ENCODE peak calls at places on chromosomes 6 and 20, in five cellular contexts. One of them, this sample, is unnamed.

GRCh38 chr6:39215640-39216158 is 13.6 kb downstream of the KCNK5 start:
- DNase-seq in GM23248: no peak
- DNase-seq in stomach: no peak
- DNase-seq in skeletal muscle cell: no peak
- DNase-seq in IMR-90: no peak
- DNase-seq in this sample: no peak

GRCh38 chr6:143232849-143233248 is 172.2 kb downstream of the AIG1 start:
- DNase-seq in stomach: peak; percentile 30
- DNase-seq in GM23248: peak; percentile 52
- DNase-seq in IMR-90: peak; percentile 23
- DNase-seq in skeletal muscle cell: no peak
- DNase-seq in this sample: peak; percentile 63

GRCh38 chr6:43779864-43780260 is 9.9 kb downstream of the VEGFA start:
- DNase-seq in skeletal muscle cell: no peak
- DNase-seq in IMR-90: no peak
- DNase-seq in stomach: peak; percentile 78
- DNase-seq in GM23248: no peak
- DNase-seq in this sample: peak; percentile 54

GRCh38 chr6:30556006-30556713 is at the start of gene GNL1:
- DNase-seq in IMR-90: peak; percentile 85
- DNase-seq in GM23248: peak; percentile 92
- DNase-seq in skeletal muscle cell: peak; percentile 64
- DNase-seq in stomach: peak; percentile 98
- DNase-seq in this sample: peak; percentile 97

GRCh38 chr6:73521351-73522254 is 771 bp upstream of the EEF1A1 start:
- DNase-seq in skeletal muscle cell: peak; percentile 67
- DNase-seq in IMR-90: peak; percentile 91
- DNase-seq in GM23248: peak; percentile 95
- DNase-seq in stomach: no peak
- DNase-seq in this sample: peak; percentile 76

GRCh38 chr6:14763139-14763538 is 482.7 kb upstream of the JARID2 start:
- DNase-seq in stomach: no peak
- DNase-seq in GM23248: peak; percentile 60
- DNase-seq in IMR-90: peak; percentile 84
- DNase-seq in skeletal muscle cell: peak; percentile 34
- DNase-seq in this sample: peak; percentile 91

GRCh38 chr6:136921521-136921935 is 573 bp upstream of the SLC35D3 start:
- DNase-seq in stomach: no peak
- DNase-seq in skeletal muscle cell: no peak
- DNase-seq in IMR-90: no peak
- DNase-seq in GM23248: peak; percentile 49
- DNase-seq in this sample: peak; percentile 15

GRCh38 chr6:32885698-32886286 is 31.8 kb downstream of the PSMB9 start:
- DNase-seq in GM23248: peak; percentile 75
- DNase-seq in stomach: no peak
- DNase-seq in IMR-90: peak; percentile 81
- DNase-seq in skeletal muscle cell: no peak
- DNase-seq in this sample: peak; percentile 79

GRCh38 chr6:27268803-27269202 is 21.3 kb downstream of the PRSS16 start:
- DNase-seq in stomach: no peak
- DNase-seq in IMR-90: no peak
- DNase-seq in skeletal muscle cell: no peak
- DNase-seq in GM23248: no peak
- DNase-seq in this sample: no peak

GRCh38 chr20:51393566-51393965 is 149.0 kb downstream of the NFATC2 start:
- DNase-seq in GM23248: no peak
- DNase-seq in skeletal muscle cell: no peak
- DNase-seq in IMR-90: no peak
- DNase-seq in stomach: no peak
- DNase-seq in this sample: no peak

GRCh38 chr6:168524644-168525043 is 83.7 kb downstream of the SMOC2 start:
- DNase-seq in IMR-90: no peak
- DNase-seq in skeletal muscle cell: no peak
- DNase-seq in GM23248: no peak
- DNase-seq in stomach: no peak
- DNase-seq in this sample: no peak

GRCh38 chr6:168526841-168527281 is 85.9 kb downstream of the SMOC2 start:
- DNase-seq in IMR-90: no peak
- DNase-seq in skeletal muscle cell: no peak
- DNase-seq in stomach: peak; percentile 74
- DNase-seq in GM23248: no peak
- DNase-seq in this sample: no peak

GRCh38 chr6:168525114-168525513 is 84.1 kb downstream of the SMOC2 start:
- DNase-seq in stomach: no peak
- DNase-seq in IMR-90: no peak
- DNase-seq in GM23248: no peak
- DNase-seq in skeletal muscle cell: no peak
- DNase-seq in this sample: no peak

GRCh38 chr6:168527451-168528210 is 86.6 kb downstream of the SMOC2 start:
- DNase-seq in stomach: no peak
- DNase-seq in GM23248: peak; percentile 14
- DNase-seq in skeletal muscle cell: no peak
- DNase-seq in IMR-90: no peak
- DNase-seq in this sample: no peak

GRCh38 chr6:168525926-168526630 is 85.1 kb downstream of the SMOC2 start:
- DNase-seq in GM23248: no peak
- DNase-seq in skeletal muscle cell: no peak
- DNase-seq in IMR-90: no peak
- DNase-seq in stomach: no peak
- DNase-seq in this sample: no peak
- H3K4me3 ChIP-seq in GM23248: no peak overlapping the region
- H3K4me3 ChIP-seq in skeletal muscle cell: no peak overlapping the region
- H3K4me3 ChIP-seq in IMR-90: no peak overlapping the region
- H3K4me3 ChIP-seq in stomach: no peak overlapping the region
- H3K4me3 ChIP-seq in this sample: no peak overlapping the region

DNA sequence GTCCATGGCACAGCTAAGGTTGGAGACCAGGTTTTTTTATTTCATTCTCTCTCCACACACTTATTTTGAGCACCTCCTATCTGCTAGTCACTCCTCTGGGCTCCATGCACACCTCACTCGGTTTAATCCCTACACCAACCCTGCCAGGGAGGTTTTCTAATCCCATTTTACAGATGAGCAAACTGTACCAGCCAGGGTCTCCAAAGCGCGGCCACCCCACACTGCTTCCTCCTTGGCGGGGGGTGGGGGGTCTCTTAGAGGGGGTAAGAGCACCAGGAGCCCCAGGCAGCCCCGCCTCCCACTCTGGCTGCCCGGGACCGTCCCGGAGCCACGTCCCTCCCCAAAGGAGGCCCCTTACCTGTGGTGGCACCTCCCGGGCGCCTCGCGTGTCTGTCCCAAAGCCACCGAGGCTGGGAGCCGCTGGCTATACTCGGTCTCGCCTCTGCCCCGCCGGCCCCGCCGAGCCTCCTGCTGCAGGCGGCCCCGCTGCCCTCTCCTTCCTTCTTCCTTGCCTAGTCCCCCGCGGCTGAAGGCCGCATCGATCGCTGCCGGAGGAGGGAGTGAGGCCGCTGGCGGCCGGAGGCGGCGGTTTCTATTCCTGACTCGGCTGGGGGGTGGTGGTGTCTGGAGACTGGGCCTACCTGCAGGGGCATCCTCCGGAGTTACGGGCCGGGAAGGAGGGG is at the start of gene KCNS1:
- DNase-seq in IMR-90: no peak
- DNase-seq in skeletal muscle cell: no peak
- DNase-seq in stomach: no peak
- DNase-seq in GM23248: no peak
- DNase-seq in this sample: peak; percentile 25
- H3K4me3 ChIP-seq in IMR-90: no peak within 1 kb of the TSS
- H3K4me3 ChIP-seq in skeletal muscle cell: peak within 1 kb of the TSS; percentile 28
- H3K4me3 ChIP-seq in stomach: peak within 1 kb of the TSS; percentile 21
- H3K4me3 ChIP-seq in GM23248: no peak within 1 kb of the TSS
- H3K4me3 ChIP-seq in this sample: no peak within 1 kb of the TSS

GRCh38 chr6:28478518-28478917 is 35.2 kb upstream of the ZSCAN23 start:
- DNase-seq in stomach: no peak
- DNase-seq in GM23248: no peak
- DNase-seq in skeletal muscle cell: no peak
- DNase-seq in IMR-90: no peak
- DNase-seq in this sample: no peak
- H3K4me3 ChIP-seq in stomach: no peak overlapping the region
- H3K4me3 ChIP-seq in GM23248: no peak overlapping the region
- H3K4me3 ChIP-seq in skeletal muscle cell: peak overlapping the region; percentile 22
- H3K4me3 ChIP-seq in IMR-90: peak overlapping the region; percentile 4
- H3K4me3 ChIP-seq in this sample: no peak overlapping the region

GRCh38 chr6:154878866-154879491 is 116.1 kb upstream of the TIAM2 start:
- DNase-seq in stomach: no peak
- DNase-seq in GM23248: peak; percentile 9
- DNase-seq in skeletal muscle cell: peak; percentile 27
- DNase-seq in IMR-90: peak; percentile 69
- DNase-seq in this sample: peak; percentile 45
- H3K4me3 ChIP-seq in stomach: no peak overlapping the region
- H3K4me3 ChIP-seq in GM23248: no peak overlapping the region
- H3K4me3 ChIP-seq in skeletal muscle cell: no peak overlapping the region
- H3K4me3 ChIP-seq in IMR-90: no peak overlapping the region
- H3K4me3 ChIP-seq in this sample: no peak overlapping the region

DNA sequence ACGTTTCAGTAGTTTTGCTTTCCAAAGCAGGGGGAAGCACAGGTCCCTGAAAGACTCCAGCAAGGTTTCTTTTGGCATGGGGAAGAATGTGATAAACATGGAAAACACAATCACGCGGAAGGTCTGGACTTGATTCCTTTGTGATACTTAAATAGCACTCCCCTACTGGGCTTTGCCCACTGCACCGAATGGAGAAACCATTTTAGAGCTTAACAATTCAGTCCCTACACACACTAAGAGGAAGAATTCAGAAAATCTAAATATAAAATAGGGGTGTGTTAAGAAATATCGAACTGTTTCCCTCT is 71.4 kb upstream of the NHSL1 start:
- DNase-seq in IMR-90: peak; percentile 17
- DNase-seq in GM23248: no peak
- DNase-seq in stomach: no peak
- DNase-seq in skeletal muscle cell: no peak
- DNase-seq in this sample: no peak
- H3K4me3 ChIP-seq in IMR-90: peak overlapping the region; percentile 8
- H3K4me3 ChIP-seq in GM23248: no peak overlapping the region
- H3K4me3 ChIP-seq in stomach: peak overlapping the region; percentile 48
- H3K4me3 ChIP-seq in skeletal muscle cell: no peak overlapping the region
- H3K4me3 ChIP-seq in this sample: no peak overlapping the region

GRCh38 chr20:45832619-45833018 is 980 bp upstream of the SNX21 start:
- DNase-seq in skeletal muscle cell: no peak
- DNase-seq in stomach: no peak
- DNase-seq in IMR-90: no peak
- DNase-seq in GM23248: no peak
- DNase-seq in this sample: no peak
- H3K4me3 ChIP-seq in skeletal muscle cell: no peak overlapping the region
- H3K4me3 ChIP-seq in stomach: peak overlapping the region; percentile 77
- H3K4me3 ChIP-seq in IMR-90: no peak overlapping the region
- H3K4me3 ChIP-seq in GM23248: peak overlapping the region; percentile 92
- H3K4me3 ChIP-seq in this sample: no peak overlapping the region

GRCh38 chr20:42432931-42433330 is 756.8 kb downstream of the PTPRT start:
- DNase-seq in GM23248: no peak
- DNase-seq in IMR-90: no peak
- DNase-seq in skeletal muscle cell: no peak
- DNase-seq in stomach: no peak
- DNase-seq in this sample: no peak

GRCh38 chr20:42430059-42430458 is 759.6 kb downstream of the PTPRT start:
- DNase-seq in stomach: no peak
- DNase-seq in skeletal muscle cell: no peak
- DNase-seq in IMR-90: no peak
- DNase-seq in GM23248: no peak
- DNase-seq in this sample: no peak

GRCh38 chr20:42432485-42432884 is 757.2 kb downstream of the PTPRT start:
- DNase-seq in skeletal muscle cell: no peak
- DNase-seq in IMR-90: no peak
- DNase-seq in stomach: no peak
- DNase-seq in GM23248: no peak
- DNase-seq in this sample: no peak

GRCh38 chr20:42430525-42431046 is 759.1 kb downstream of the PTPRT start:
- DNase-seq in stomach: no peak
- DNase-seq in GM23248: no peak
- DNase-seq in IMR-90: no peak
- DNase-seq in skeletal muscle cell: no peak
- DNase-seq in this sample: no peak

DNA sequence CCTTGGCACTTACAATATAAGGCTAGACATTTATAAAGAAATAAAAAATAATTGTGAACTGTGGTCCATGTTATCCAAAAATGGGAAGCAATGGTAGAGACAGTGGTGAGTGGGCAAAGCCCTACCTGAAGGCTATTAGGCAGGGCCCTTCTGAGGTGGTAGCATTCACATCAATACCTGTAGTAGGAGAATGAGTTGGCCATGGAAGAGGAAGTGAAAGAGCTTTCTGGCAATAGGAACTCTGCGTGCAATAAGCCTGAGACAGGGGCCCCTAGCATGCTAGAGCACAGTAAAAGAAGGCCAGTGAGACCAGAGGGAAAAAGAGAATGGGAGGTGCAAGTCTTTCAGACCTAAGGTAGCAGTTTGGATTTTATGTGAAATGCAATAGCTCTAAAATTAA is 754.5 kb downstream of the PTPRT start:
- DNase-seq in GM23248: no peak
- DNase-seq in stomach: no peak
- DNase-seq in IMR-90: no peak
- DNase-seq in skeletal muscle cell: no peak
- DNase-seq in this sample: no peak
- H3K4me3 ChIP-seq in GM23248: no peak overlapping the region
- H3K4me3 ChIP-seq in stomach: no peak overlapping the region
- H3K4me3 ChIP-seq in IMR-90: no peak overlapping the region
- H3K4me3 ChIP-seq in skeletal muscle cell: no peak overlapping the region
- H3K4me3 ChIP-seq in this sample: no peak overlapping the region

This sample was measured in epithelial cell of esophagus.